ENCODE peak calls at places on chromosomes 16 and 17, in five cellular contexts. R, Q, U, B and Y are unnamed samples.

GRCh38 chr16:21619765-21620462 is 20.5 kb downstream of the METTL9 start:
- DNase-seq in R (no peak), Q (no peak), U (no peak), B (no peak), Y (no peak)

GRCh38 chr17:39755550-39756375 is 18.0 kb downstream of the GRB7 start:
- DNase-seq in R (no peak), Q (peak; percentile 24), U (no peak), B (no peak), Y (no peak)

GRCh38 chr17:80184423-80184714 is 14.5 kb downstream of the CARD14 start:
- DNase-seq in R (no peak), Q (no peak), U (no peak), B (no peak), Y (no peak)

GRCh38 chr16:68074850-68075249 is 10.3 kb upstream of the NFATC3 start:
- DNase-seq in R (no peak), Q (no peak), U (no peak), B (peak; percentile 91), Y (no peak)

GRCh38 chr17:4335185-4335584 is 31.3 kb downstream of the UBE2G1 start:
- DNase-seq in R (no peak), Q (no peak), U (no peak), B (no peak), Y (no peak)

GRCh38 chr16:84274515-84274914 is 20.2 kb upstream of the WFDC1 start:
- DNase-seq in R (no peak), Q (no peak), U (no peak), B (no peak), Y (no peak)

GRCh38 chr17:79871131-79871530 is 31.9 kb upstream of the CBX4 start:
- DNase-seq in R (no peak), Q (no peak), U (no peak), B (no peak), Y (no peak)

GRCh38 chr16:30927789-30928378 is 4.5 kb downstream of the FBXL19 start:
- DNase-seq in R (no peak), Q (peak; percentile 25), U (peak; percentile 69), B (peak; percentile 46), Y (peak; percentile 51)

GRCh38 chr17:7988750-7989178 is 13.7 kb upstream of the GUCY2D start:
- DNase-seq in R (peak; percentile 67), Q (peak; percentile 86), U (no peak), B (peak; percentile 75), Y (peak; percentile 77)

GRCh38 chr16:66296591-66296990 is 69.9 kb upstream of the CDH5 start:
- DNase-seq in R (no peak), Q (no peak), U (no peak), B (no peak), Y (no peak)

GRCh38 chr17:77619851-77620250 is 338.7 kb upstream of the TNRC6C start:
- DNase-seq in R (peak; percentile 45), Q (peak; percentile 86), U (no peak), B (no peak), Y (peak; percentile 66)

GRCh38 chr17:43438626-43439529 is 40.1 kb downstream of the ARL4D start:
- DNase-seq in R (no peak), Q (peak; percentile 44), U (no peak), B (no peak), Y (no peak)

GRCh38 chr16:1537138-1537577 is 3.7 kb downstream of the TMEM204 start:
- DNase-seq in R (no peak), Q (no peak), U (peak; percentile 56), B (no peak), Y (no peak)
- H3K4me3 ChIP-seq in R (no peak overlapping the region), Q (no peak overlapping the region), U (peak overlapping the region; percentile 72), B (no peak overlapping the region), Y (no peak overlapping the region)

GRCh38 chr16:89045181-89045815 is 48.4 kb upstream of the ACSF3 start:
- DNase-seq in R (no peak), Q (no peak), U (no peak), B (no peak), Y (no peak)
- H3K27me3 ChIP-seq in R (peaks cover 19% of the 10 kb centered on the region), Q (peaks cover 37% of the 10 kb centered on the region), U (peaks cover 78% of the 10 kb centered on the region), B (no peaks in the 10 kb centered on the region), Y (no peaks in the 10 kb centered on the region)

DNA sequence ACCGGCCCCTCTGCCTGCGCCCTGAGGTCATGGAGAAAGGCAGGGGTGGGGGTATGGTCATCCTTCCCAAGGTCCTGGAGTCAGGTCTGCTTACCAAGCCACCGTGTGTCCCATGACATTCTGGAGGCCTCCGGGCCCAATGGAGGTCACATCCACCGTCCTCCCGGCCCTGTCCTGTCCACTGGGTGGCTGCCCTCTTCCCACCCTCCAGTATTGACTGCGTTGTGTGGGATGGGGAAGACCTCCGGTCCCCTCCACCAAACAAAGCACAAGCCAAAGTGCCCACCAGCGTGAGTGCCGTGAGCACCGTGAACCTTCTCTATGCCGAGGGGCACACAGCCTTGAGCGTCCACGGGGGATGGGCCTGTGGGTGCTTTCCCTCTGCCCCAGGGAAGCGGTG is 37.2 kb downstream of the LMF1 start:
- DNase-seq in R (no peak), Q (no peak), U (peak; percentile 36), B (no peak), Y (no peak)
- TF ChIP-seq CTCF in R (no peak), Q (no peak), U (no peak), B (no peak), Y (no peak)

GRCh38 chr16:27218756-27219155 is 15.4 kb downstream of the KDM8 start:
- DNase-seq in R (no peak), Q (no peak), U (peak; percentile 22), B (no peak), Y (no peak)

GRCh38 chr16:27215660-27216059 is 12.3 kb downstream of the KDM8 start:
- DNase-seq in R (no peak), Q (no peak), U (no peak), B (no peak), Y (no peak)

GRCh38 chr16:27217256-27217655 is 13.9 kb downstream of the KDM8 start:
- DNase-seq in R (no peak), Q (peak; percentile 77), U (no peak), B (no peak), Y (no peak)

GRCh38 chr16:27214084-27214961 is 11.0 kb downstream of the KDM8 start:
- DNase-seq in R (no peak), Q (no peak), U (peak; percentile 26), B (no peak), Y (no peak)

GRCh38 chr16:27216297-27216885 is 13.1 kb downstream of the KDM8 start:
- DNase-seq in R (no peak), Q (no peak), U (peak; percentile 34), B (no peak), Y (no peak)
- H3K4me3 ChIP-seq in R (no peak overlapping the region), Q (no peak overlapping the region), U (no peak overlapping the region), B (no peak overlapping the region), Y (no peak overlapping the region)

GRCh38 chr16:85391769-85392583 is 221.1 kb upstream of the GSE1 start:
- DNase-seq in R (no peak), Q (peak; percentile 17), U (peak; percentile 36), B (no peak), Y (peak; percentile 63)

GRCh38 chr16:85391175-85391707 is 221.9 kb upstream of the GSE1 start:
- DNase-seq in R (no peak), Q (no peak), U (peak; percentile 50), B (no peak), Y (no peak)

GRCh38 chr16:85387731-85388295 is 225.3 kb upstream of the GSE1 start:
- DNase-seq in R (no peak), Q (no peak), U (no peak), B (no peak), Y (no peak)

GRCh38 chr16:85390511-85391174 is 222.5 kb upstream of the GSE1 start:
- DNase-seq in R (peak; percentile 87), Q (peak; percentile 95), U (peak; percentile 88), B (no peak), Y (peak; percentile 90)

DNA sequence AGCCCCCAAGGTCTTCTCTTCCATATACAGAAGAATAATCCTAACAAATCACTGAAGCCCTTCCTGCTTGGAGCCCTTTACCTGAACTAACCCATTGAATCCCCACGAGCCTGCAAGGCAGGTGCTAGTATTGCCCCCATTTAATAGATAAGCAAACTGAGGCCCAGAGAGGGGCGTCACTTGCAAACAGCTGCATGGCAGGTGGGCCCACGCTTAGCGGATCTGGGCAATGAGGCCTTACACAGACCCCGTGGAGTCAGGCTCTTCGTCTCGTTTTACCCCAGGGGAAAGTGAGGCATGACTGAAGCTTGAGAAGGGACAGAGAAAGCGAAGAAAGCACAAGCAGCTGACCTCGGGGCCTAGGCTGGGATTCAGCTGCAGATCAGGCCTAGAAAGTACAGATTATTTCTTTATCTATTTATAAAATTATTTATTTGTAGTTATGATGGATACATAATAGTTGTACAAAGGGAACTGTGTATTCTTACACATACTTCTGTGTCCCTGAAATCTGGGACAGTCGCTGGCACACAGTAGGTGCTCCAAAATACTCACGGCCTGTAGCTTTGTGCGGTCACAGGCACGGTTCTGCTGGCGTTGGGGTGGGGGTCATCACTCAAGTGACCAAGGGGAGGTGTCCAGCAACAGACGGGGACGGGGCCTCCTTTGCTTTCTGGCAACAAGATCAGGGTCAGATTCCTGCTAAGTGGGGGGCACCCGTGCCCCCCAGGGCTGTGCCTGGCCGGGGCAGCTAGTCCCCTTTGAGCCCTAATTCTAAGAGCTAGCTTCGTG is 223.2 kb upstream of the GSE1 start:
- DNase-seq in R (no peak), Q (no peak), U (peak; percentile 46), B (no peak), Y (no peak)
- H3K27me3 ChIP-seq in R (no peaks in the 10 kb centered on the region), Q (no peaks in the 10 kb centered on the region), U (no peaks in the 10 kb centered on the region), B (no peaks in the 10 kb centered on the region), Y (no peaks in the 10 kb centered on the region)